ENCODE peak calls at places on chromosomes 6 and 20, in four cellular contexts. F is upper lobe of right lung, X is GM12865, H is stomach. J is an unnamed sample.

GRCh38 chr20:5070570-5070969 is 49.2 kb downstream of the PCNA start:
- DNase-seq in H (no peak), F (no peak), X (no peak), J (no peak)

GRCh38 chr6:11701568-11701967 is 77.0 kb downstream of the ADTRP start:
- DNase-seq in H (no peak), X (no peak), F (no peak), J (no peak)

GRCh38 chr6:139587469-139587868 is 213.0 kb upstream of the CITED2 start:
- DNase-seq in H (no peak), X (no peak), F (no peak), J (no peak)

GRCh38 chr6:153131037-153131981 is at the start of gene RGS17:
- DNase-seq in F (peak), X (peak), H (peak), J (peak)

GRCh38 chr6:113642714-113643442 is 214.3 kb upstream of the MARCKS start:
- DNase-seq in X (peak), F (no peak), H (peak), J (peak)

GRCh38 chr20:62546606-62547005 is 70.8 kb upstream of the GATA5 start:
- DNase-seq in X (no peak), H (no peak), F (no peak), J (no peak)

GRCh38 chr6:79869184-79869583 is 78.2 kb downstream of the ELOVL4 start:
- DNase-seq in X (no peak), F (no peak), H (no peak), J (no peak)

GRCh38 chr20:50580016-50580747 is 70.0 kb downstream of the PTPN1 start:
- DNase-seq in X (peak), H (peak), F (no peak), J (peak)

GRCh38 chr6:31651602-31652191 is 764 bp downstream of the BAG6 start:
- DNase-seq in F (no peak), H (no peak), X (peak), J (peak)

GRCh38 chr20:16528078-16528477 is 45.2 kb downstream of the KIF16B start:
- DNase-seq in H (peak), F (no peak), X (no peak), J (no peak)

GRCh38 chr6:143060806-143061596 is at the start of gene AIG1:
- DNase-seq in F (no peak), H (no peak), X (no peak), J (peak)

GRCh38 chr6:168643401-168643800 is 202.4 kb downstream of the SMOC2 start:
- DNase-seq in F (no peak), X (no peak), H (no peak), J (no peak)

DNA sequence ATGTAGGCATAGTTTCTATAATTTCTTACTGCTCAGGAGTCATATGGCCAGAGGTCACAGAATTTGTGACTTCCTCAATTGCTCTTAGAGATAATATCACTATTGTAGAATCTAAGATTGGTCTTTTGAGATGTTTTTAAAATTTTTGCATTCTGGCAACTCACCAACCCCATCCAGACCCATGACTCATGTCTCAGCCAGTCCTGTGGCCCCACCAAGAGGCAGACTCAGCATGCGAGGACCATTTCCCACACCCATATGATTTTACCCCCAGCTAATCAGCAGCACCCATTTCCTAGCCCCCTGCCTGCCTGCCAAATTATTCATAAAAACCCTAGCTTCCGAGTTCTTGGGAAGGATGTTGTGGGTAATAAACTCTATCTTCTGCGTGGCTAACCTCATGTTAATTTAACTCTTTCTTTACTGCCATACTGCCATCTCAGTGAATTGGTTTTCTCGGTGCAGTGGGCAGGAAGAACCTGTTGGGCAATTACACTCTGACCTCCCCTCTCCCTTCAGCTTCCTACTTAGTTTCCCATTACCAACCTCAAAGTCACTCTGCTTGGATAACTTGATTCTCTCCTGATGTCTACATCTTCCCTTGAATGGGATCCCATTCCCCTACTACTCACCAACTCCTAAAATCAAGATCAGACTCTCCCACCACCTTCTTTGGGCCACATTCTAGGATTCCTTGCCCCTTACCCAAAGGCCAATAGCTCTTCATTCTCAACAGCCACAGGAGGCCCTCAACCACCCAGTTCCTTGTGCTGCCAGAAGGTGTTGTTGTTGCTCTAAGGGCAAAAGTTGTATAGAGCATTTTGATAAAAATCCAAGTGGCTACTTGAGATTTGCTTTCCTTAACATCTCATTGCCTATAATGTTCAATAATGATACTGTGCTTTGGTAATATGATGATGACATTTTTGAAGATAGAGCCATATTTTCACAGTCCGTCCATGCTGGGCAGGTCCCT is 16.2 kb upstream of the IYD start:
- DNase-seq in X (no peak), H (no peak), F (no peak), J (no peak)
- TF ChIP-seq CTCF in X (no peak), H (no peak), F (no peak), J (no peak)

GRCh38 chr6:157510329-157511188 is 129.6 kb downstream of the ZDHHC14 start:
- DNase-seq in H (no peak), F (no peak), X (no peak), J (no peak)
- TF ChIP-seq CTCF in H (no peak), F (no peak), X (no peak), J (no peak)

GRCh38 chr6:160042788-160043301 is 74.0 kb downstream of the IGF2R start:
- DNase-seq in F (no peak), H (no peak), X (no peak), J (no peak)

GRCh38 chr6:160040527-160041264 is 71.8 kb downstream of the IGF2R start:
- DNase-seq in X (no peak), F (no peak), H (no peak), J (no peak)

GRCh38 chr6:160042014-160042773 is 73.3 kb downstream of the IGF2R start:
- DNase-seq in F (no peak), X (no peak), H (no peak), J (no peak)

GRCh38 chr6:160040055-160040454 is 71.2 kb downstream of the IGF2R start:
- DNase-seq in X (no peak), F (no peak), H (no peak), J (no peak)

DNA sequence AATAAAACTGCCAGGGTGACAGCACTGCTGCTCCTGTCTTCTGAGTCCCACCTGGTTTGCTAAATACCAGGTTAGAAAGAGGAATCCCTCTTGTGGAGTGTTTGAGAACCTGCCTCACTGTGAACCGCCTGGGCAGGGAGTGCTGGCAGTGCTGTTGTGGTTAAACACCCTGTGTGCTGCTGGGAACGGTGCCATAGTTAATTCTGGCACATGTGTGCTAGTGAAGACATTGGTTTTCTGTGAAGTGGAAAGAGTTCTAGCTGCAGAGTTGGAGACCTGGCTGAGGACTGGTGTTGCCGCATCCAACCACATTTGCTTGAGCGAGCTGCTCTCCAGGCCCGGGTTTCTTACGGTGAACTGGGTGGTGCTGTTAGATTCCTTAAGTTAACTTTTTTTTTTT is 72.7 kb downstream of the IGF2R start:
- DNase-seq in H (peak), X (no peak), F (peak), J (no peak)
- TF ChIP-seq CTCF in H (peak), X (no peak), F (peak), J (no peak)

DNA sequence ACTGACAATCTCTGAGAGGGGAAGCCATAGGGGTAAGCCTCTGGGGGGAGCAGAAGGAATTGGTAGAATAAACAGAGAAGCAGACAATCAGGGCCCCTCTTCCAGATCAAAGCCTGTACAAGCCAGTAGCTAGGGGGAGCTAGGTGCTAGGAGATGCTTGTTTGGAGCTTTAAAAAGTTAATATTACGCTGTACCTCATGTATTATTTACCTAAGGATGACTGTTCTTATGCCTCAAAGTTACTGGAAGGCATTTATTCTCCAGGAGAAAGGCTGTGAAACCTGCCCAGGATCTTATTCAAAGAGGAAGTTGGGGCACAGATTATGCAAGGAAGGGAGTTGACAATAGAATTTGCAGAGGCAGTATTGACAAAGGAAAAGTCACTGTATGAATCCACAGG is 111.8 kb upstream of the SLC35F1 start:
- DNase-seq in X (no peak), F (no peak), H (no peak), J (no peak)
- TF ChIP-seq CTCF in X (no peak), F (no peak), H (no peak), J (no peak)

DNA sequence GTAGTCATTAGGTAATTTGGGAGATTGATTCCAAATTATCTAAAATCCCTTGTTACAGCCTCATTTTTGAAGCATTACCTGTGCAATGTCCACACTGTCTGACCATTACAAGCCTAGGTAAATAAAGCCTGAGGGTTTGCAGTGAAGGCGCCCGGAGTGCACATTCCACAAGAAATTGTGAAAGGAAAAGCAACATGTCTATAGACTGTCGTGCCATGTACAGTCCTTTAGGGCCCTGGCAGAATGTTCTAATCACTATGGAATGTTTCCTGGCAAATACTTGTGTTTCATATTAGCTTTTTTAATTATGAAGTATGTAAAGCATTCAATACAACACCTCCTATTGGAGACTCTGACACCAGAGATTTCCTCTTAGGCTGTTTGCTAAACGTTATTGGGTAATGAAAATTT is 28.9 kb downstream of the PREP start:
- DNase-seq in X (no peak), H (peak), F (no peak), J (no peak)
- TF ChIP-seq CTCF in X (no peak), H (no peak), F (no peak), J (no peak)

DNA sequence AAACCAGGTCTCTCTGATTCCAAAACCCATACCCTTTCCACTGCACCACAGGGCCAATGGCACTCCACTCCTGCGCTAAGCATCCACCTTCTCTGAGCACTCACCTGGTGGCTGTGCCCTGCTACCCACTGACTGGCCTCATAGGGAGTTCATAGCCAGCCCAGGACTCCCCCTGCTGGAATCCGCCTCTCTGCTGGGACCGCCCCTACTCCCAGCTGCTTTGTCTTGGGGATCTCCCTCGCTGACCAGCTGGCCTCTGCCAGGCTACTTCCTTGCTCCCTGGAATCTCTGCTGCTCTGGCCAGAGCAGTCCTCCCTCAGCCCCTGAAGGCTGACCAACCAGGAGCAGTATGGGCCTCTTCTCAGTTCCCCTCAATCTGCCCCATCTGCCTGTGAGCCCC is 129.7 kb downstream of the FAXC start:
- DNase-seq in H (peak), F (no peak), X (peak), J (peak)
- TF ChIP-seq CTCF in H (no peak), F (no peak), X (peak), J (peak)

GRCh38 chr20:32466739-32467505 is 108.8 kb downstream of the ASXL1 start:
- DNase-seq in X (no peak), F (no peak), H (no peak), J (no peak)
- TF ChIP-seq CTCF in X (no peak), F (no peak), H (no peak), J (no peak)